ENCODE peak calls at places on chromosomes 2 and 18, in six cellular contexts. T is kidney tubule cell, W is upper lobe of left lung, P is GM10248, H is head of caudate nucleus, Y is H4. K is an unnamed sample.
A peak's percentile ranks its signal among the peaks of the same experiment; 100 is the strongest.

GRCh38 chr2:186036862-186037449 is 298.4 kb downstream of the FSIP2 start:
- DNase-seq in W (no peak), H (no peak), Y (no peak), P (no peak), T (no peak), K (no peak)

GRCh38 chr18:11511434-11512095 is 97.8 kb upstream of the SLC35G4 start:
- DNase-seq in W (no peak), Y (no peak), T (no peak), P (peak; percentile 54), H (no peak), K (no peak)

GRCh38 chr18:33716061-33716683 is 138.2 kb downstream of the ASXL3 start:
- DNase-seq in H (no peak), W (no peak), T (peak; percentile 9), P (no peak), Y (no peak), K (no peak)

GRCh38 chr2:232367016-232367415 is 11.5 kb upstream of the ALPP start:
- DNase-seq in T (no peak), P (no peak), Y (no peak), W (no peak), H (no peak), K (no peak)

GRCh38 chr18:61926532-61926931 is 33.7 kb upstream of the RNF152 start:
- DNase-seq in P (no peak), H (no peak), Y (no peak), W (no peak), T (no peak), K (peak; percentile 37)

GRCh38 chr2:218003994-218004419 is 1.2 kb upstream of the TNS1 start:
- DNase-seq in Y (no peak), T (no peak), W (no peak), P (no peak), H (no peak), K (no peak)

GRCh38 chr2:174524525-174524924 is 37.7 kb upstream of the GPR155 start:
- DNase-seq in P (no peak), T (no peak), H (no peak), Y (no peak), W (no peak), K (no peak)

GRCh38 chr2:134283701-134284100 is 29.8 kb downstream of the MGAT5 start:
- DNase-seq in H (no peak), P (no peak), T (no peak), W (no peak), Y (no peak), K (no peak)

GRCh38 chr18:24104486-24104885 is 34.4 kb upstream of the CABYR start:
- DNase-seq in H (no peak), W (no peak), P (no peak), Y (no peak), T (no peak), K (no peak)

GRCh38 chr18:5534845-5535244 is 9.0 kb downstream of the EPB41L3 start:
- DNase-seq in P (no peak), H (no peak), Y (no peak), T (peak; percentile 88), W (no peak), K (no peak)

GRCh38 chr2:85648619-85649018 is 19.4 kb downstream of the SFTPB start:
- DNase-seq in H (no peak), P (no peak), T (peak; percentile 32), W (no peak), Y (peak; percentile 30), K (no peak)

GRCh38 chr2:201319511-201319910 is 37.6 kb downstream of the FLACC1 start:
- DNase-seq in P (no peak), H (no peak), T (no peak), Y (no peak), W (no peak), K (no peak)

GRCh38 chr2:159118115-159118858 is 149.8 kb downstream of the TANC1 start:
- DNase-seq in P (peak; percentile 68), H (peak; percentile 94), Y (peak; percentile 79), T (peak; percentile 80), W (no peak), K (peak; percentile 56)

GRCh38 chr2:120210234-120210781 is 12.9 kb downstream of the TMEM185B start:
- DNase-seq in H (no peak), W (no peak), Y (no peak), T (no peak), P (peak; percentile 21), K (peak; percentile 9)

GRCh38 chr2:179546656-179547055 is 282.0 kb upstream of the SESTD1 start:
- DNase-seq in P (no peak), H (no peak), T (no peak), W (no peak), Y (no peak), K (no peak)